ENCODE peak calls at places on chromosomes 5 and 9, in five cellular contexts. P is left ventricle myocardium inferior, Y is vagina, E is H9, K is psoas muscle. A is an unnamed sample.

GRCh38 chr5:75214928-75215327 is 21.8 kb downstream of the ANKRD31 start:
- DNase-seq in P (no peak), Y (no peak), E (no peak), K (no peak), A (no peak)

GRCh38 chr5:87885727-87886126 is 382.9 kb downstream of the TMEM161B start:
- DNase-seq in P (no peak), Y (no peak), E (no peak), K (no peak), A (no peak)

GRCh38 chr5:131545856-131546255 is 89.2 kb downstream of the RAPGEF6 start:
- DNase-seq in P (no peak), Y (no peak), E (no peak), K (no peak), A (no peak)

GRCh38 chr5:171714286-171714685 is 71.3 kb upstream of the SMIM23 start:
- DNase-seq in P (no peak), Y (no peak), E (peak), K (no peak), A (no peak)

GRCh38 chr5:66013906-66014305 is 87.5 kb downstream of the ERBIN start:
- DNase-seq in P (no peak), Y (no peak), E (no peak), K (no peak), A (no peak)

GRCh38 chr9:78918976-78919375 is 622.1 kb downstream of the PSAT1 start:
- DNase-seq in P (no peak), Y (no peak), E (no peak), K (no peak), A (no peak)

GRCh38 chr9:13296972-13297371 is 17.5 kb upstream of the MPDZ start:
- DNase-seq in P (no peak), Y (no peak), E (no peak), K (no peak), A (no peak)

GRCh38 chr9:137110147-137110910 is 4.2 kb downstream of the DPP7 start:
- DNase-seq in P (no peak), Y (no peak), E (no peak), K (no peak), A (no peak)

GRCh38 chr5:95042040-95042439 is 242.9 kb downstream of the MCTP1 start:
- DNase-seq in P (no peak), Y (no peak), E (no peak), K (no peak), A (no peak)

GRCh38 chr5:82159014-82159413 is 119.1 kb downstream of the RPS23 start:
- DNase-seq in P (no peak), Y (no peak), E (no peak), K (no peak), A (no peak)

GRCh38 chr5:96279796-96280542 is 153.1 kb downstream of the PCSK1 start:
- DNase-seq in P (no peak), Y (no peak), E (no peak), K (no peak), A (no peak)

GRCh38 chr5:157514974-157515373 is 55.0 kb downstream of the NIPAL4 start:
- DNase-seq in P (no peak), Y (no peak), E (no peak), K (no peak), A (no peak)

GRCh38 chr9:72951043-72951442 is 1.8 kb downstream of the ALDH1A1 start:
- DNase-seq in P (no peak), Y (no peak), E (no peak), K (no peak), A (no peak)

GRCh38 chr5:13566903-13567339 is 377.6 kb downstream of the DNAH5 start:
- DNase-seq in P (no peak), Y (no peak), E (no peak), K (no peak), A (no peak)

GRCh38 chr5:137122075-137122474 is 377.1 kb downstream of the SPOCK1 start:
- DNase-seq in P (no peak), Y (no peak), E (no peak), K (no peak), A (no peak)

GRCh38 chr9:101530076-101530711 is 3.5 kb upstream of the RNF20 start:
- DNase-seq in P (peak), Y (no peak), E (peak), K (peak), A (peak)

GRCh38 chr9:134811673-134812668 is 68.6 kb upstream of the FCN2 start:
- DNase-seq in P (no peak), Y (no peak), E (peak), K (no peak), A (no peak)

GRCh38 chr9:27548055-27548741 is 18.6 kb upstream of the MOB3B start:
- DNase-seq in P (no peak), Y (no peak), E (no peak), K (no peak), A (no peak)

GRCh38 chr5:179285236-179285635 is 60.0 kb downstream of the ADAMTS2 start:
- DNase-seq in P (peak), Y (no peak), E (no peak), K (peak), A (peak)

GRCh38 chr9:7088598-7088997 is 330.8 kb downstream of the KDM4C start:
- DNase-seq in P (no peak), Y (no peak), E (no peak), K (no peak), A (no peak)

GRCh38 chr5:15510092-15510491 is 10.1 kb downstream of the FBXL7 start:
- DNase-seq in P (no peak), Y (no peak), E (no peak), K (no peak), A (no peak)

GRCh38 chr9:116632990-116633441 is 54.1 kb upstream of the TRIM32 start:
- DNase-seq in P (no peak), Y (no peak), E (no peak), K (no peak), A (no peak)

GRCh38 chr9:89496645-89497044 is 1.3 kb downstream of the SEMA4D start:
- DNase-seq in P (no peak), Y (no peak), E (no peak), K (no peak), A (no peak)

GRCh38 chr9:36665387-36665786 is 92.7 kb downstream of the MELK start:
- DNase-seq in P (no peak), Y (no peak), E (no peak), K (no peak), A (no peak)

GRCh38 chr9:133993635-133994253 is 1.6 kb upstream of the VAV2 start:
- DNase-seq in P (no peak), Y (no peak), E (no peak), K (no peak), A (no peak)

GRCh38 chr5:115738807-115739206 is 77.7 kb downstream of the CDO1 start:
- DNase-seq in P (no peak), Y (no peak), E (no peak), K (no peak), A (no peak)

GRCh38 chr9:92438900-92439526 is 14.7 kb upstream of the OMD start:
- DNase-seq in P (no peak), Y (no peak), E (no peak), K (no peak), A (no peak)

GRCh38 chr5:1527533-1528205 is 3.9 kb upstream of the LPCAT1 start:
- DNase-seq in P (no peak), Y (no peak), E (peak), K (no peak), A (no peak)

GRCh38 chr5:58628626-58629025 is 45.8 kb downstream of the RAB3C start:
- DNase-seq in P (no peak), Y (no peak), E (no peak), K (no peak), A (no peak)

GRCh38 chr5:151094054-151094858 is 13.4 kb upstream of the TNIP1 start:
- DNase-seq in P (no peak), Y (no peak), E (no peak), K (no peak), A (no peak)

GRCh38 chr5:52800394-52801213 is 12.9 kb downstream of the ITGA1 start:
- DNase-seq in P (peak), Y (no peak), E (peak), K (peak), A (peak)

GRCh38 chr5:52801329-52801728 is 13.6 kb downstream of the ITGA1 start:
- DNase-seq in P (no peak), Y (no peak), E (no peak), K (no peak), A (no peak)

GRCh38 chr5:52799983-52800393 is 12.3 kb downstream of the ITGA1 start:
- DNase-seq in P (peak), Y (no peak), E (peak), K (peak), A (peak)

GRCh38 chr5:52804359-52804758 is 16.6 kb downstream of the ITGA1 start:
- DNase-seq in P (no peak), Y (no peak), E (no peak), K (no peak), A (no peak)

GRCh38 chr5:52802272-52803011 is 14.7 kb downstream of the ITGA1 start:
- DNase-seq in P (no peak), Y (no peak), E (no peak), K (no peak), A (no peak)
- H3K27ac ChIP-seq in P (peak), Y (peak), E (no peak), K (peak), A (peak)

GRCh38 chr5:102536323-102536928 is 37.6 kb upstream of the SLCO6A1 start:
- DNase-seq in P (no peak), Y (no peak), E (no peak), K (no peak), A (no peak)
- TF ChIP-seq CTCF in P (peak), Y (peak), E (no peak), K (peak), A (peak)

DNA sequence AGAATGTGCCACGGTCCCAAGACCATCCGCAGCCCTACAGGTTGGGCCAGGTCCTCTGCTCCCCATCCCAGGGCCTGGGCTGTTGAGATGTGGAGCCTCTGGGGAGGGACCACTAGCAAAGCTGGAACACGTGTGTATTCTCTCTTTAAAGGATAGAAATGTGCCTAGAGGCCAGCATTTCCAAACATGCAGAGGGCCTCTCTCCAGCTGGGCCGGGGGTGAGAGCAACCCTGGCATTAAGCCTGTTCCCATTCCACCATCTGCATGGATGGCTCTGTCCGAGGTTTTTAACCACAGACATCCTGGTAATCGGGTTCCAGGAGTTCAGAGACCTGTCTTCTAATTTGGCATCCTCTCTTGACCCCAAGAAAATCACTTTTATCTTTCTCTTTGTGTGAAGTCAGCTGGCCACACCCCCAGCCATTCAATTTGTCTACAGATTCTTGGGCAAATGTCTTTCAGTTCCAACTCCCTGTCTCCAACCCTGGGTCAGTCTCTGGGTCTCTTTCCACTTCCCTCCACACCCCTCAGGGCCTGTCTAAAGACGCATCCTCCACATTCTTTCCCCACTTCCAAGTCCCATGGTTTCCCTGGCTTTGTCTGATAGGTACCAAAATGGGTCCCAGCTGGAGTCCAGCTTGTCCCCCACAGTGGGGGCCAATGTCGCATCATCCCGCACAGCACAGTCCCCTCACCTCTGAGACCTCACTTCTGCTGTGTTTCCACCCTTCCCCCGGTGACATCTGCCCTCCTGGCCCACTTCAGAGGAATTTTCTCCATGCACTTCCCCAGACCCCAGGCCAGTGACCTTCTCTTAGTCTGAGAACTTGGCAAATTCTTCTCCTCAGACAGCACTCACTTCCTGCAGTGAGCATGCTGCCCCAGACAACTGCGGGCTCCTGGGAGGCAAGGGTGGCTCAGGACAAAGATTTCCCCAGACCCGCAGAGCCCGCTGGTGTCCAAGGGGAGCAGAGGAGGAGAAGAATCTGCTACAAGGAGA is 56.8 kb downstream of the PTPDC1 start:
- DNase-seq in P (peak), Y (no peak), E (no peak), K (no peak), A (no peak)
- H3K27ac ChIP-seq in P (peak), Y (peak), E (no peak), K (peak), A (peak)

DNA sequence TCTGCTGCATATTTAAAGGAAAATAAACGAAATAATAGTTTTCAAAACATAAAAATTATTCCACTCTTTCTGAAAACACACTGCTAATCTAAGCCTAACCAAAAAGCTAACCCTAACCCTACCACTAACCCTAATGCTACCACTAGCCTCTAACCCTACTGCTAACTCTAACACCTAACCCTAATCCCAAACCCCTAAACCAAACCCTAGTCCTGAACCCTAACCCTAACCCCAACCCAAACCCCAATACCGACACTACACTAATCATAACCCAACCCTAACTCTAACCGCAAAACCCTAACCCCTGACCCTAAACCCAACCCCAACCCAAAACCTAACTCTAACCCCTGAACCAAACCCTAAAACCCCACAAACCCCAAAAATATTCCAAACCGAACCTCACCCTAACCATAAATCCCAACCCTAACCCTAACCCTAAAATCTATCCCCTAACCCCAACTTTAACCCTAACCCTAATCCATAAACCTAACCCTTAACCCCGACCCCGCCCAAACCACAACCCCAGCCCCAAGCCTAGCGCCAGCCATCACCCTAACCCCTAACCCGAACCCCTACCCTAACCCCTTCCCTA is 41.9 kb upstream of the PLEKHG4B start:
- DNase-seq in P (no peak), Y (no peak), E (no peak), K (no peak), A (no peak)
- TF ChIP-seq CTCF in P (no peak), Y (no peak), E (no peak), K (no peak), A (no peak)